ENCODE peak calls at places on chromosomes 13 and 19, in seven cellular contexts. S is IMR-90, D is GM10248, M is psoas muscle, X is glutamatergic neuron, U is cardiac fibroblast, T is fibroblast of lung. J is an unnamed sample.

GRCh38 chr13:111955412-111955769 is 111.6 kb upstream of the SOX1 start:
- DNase-seq in X (no peak), S (no peak), M (no peak), D (no peak), U (no peak), T (no peak), J (no peak)

GRCh38 chr19:10625762-10626138 is 397 bp downstream of the SLC44A2 start:
- DNase-seq in T (no peak), M (no peak), U (no peak), D (no peak), S (no peak), X (no peak), J (peak)

GRCh38 chr19:12784394-12784870 is 6.9 kb upstream of the JUNB start:
- DNase-seq in M (no peak), T (no peak), D (no peak), X (no peak), S (peak), U (no peak), J (no peak)

GRCh38 chr13:54004026-54004699 is 975.5 kb downstream of the OLFM4 start:
- DNase-seq in S (no peak), D (no peak), X (no peak), M (no peak), U (no peak), T (no peak), J (no peak)

GRCh38 chr13:23509781-23510543 is 60.2 kb upstream of the TNFRSF19 start:
- DNase-seq in U (peak), X (no peak), T (peak), S (peak), D (no peak), M (no peak), J (no peak)

GRCh38 chr19:35106291-35106583 is 9.4 kb upstream of the FXYD3 start:
- DNase-seq in T (no peak), X (no peak), M (no peak), D (no peak), S (no peak), U (no peak), J (no peak)

GRCh38 chr19:42199440-42200115 is 17.9 kb downstream of the DEDD2 start:
- DNase-seq in X (no peak), T (no peak), M (peak), D (peak), U (no peak), S (no peak), J (peak)

GRCh38 chr13:23558675-23559536 is 11.3 kb upstream of the TNFRSF19 start:
- DNase-seq in X (no peak), D (no peak), S (peak), M (peak), U (peak), T (peak), J (peak)

GRCh38 chr13:79973533-79973963 is 367.4 kb downstream of the SPRY2 start:
- DNase-seq in D (peak), X (no peak), U (no peak), S (no peak), M (no peak), T (no peak), J (peak)
- TF ChIP-seq CTCF in D (peak), X (peak), U (peak), S (peak), M (peak), T (peak), J (peak)

DNA sequence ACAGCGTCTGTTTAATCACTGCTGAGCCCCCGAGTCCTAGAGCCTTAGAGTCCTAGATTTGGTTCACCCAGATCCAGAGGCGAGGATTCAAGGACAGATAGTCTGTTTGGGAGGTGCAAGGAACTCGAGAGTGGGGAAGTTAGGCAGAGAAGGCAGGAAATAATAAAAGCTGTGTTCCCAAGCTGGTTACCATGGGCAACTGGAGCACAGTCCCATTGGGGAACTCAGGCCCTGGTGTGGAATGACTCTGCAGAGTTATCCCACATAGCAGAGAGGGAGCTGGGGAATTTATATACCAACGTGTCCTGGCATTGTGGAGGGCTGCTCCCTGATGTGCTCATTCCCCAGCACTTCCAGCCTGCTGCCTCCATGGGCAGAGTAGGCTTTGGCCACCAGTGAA is 9.7 kb downstream of the IGSF23 start:
- DNase-seq in X (no peak), U (peak), D (no peak), S (peak), M (no peak), T (peak), J (no peak)
- TF ChIP-seq CTCF in X (no peak), U (no peak), D (no peak), S (no peak), M (no peak), T (no peak), J (no peak)

DNA sequence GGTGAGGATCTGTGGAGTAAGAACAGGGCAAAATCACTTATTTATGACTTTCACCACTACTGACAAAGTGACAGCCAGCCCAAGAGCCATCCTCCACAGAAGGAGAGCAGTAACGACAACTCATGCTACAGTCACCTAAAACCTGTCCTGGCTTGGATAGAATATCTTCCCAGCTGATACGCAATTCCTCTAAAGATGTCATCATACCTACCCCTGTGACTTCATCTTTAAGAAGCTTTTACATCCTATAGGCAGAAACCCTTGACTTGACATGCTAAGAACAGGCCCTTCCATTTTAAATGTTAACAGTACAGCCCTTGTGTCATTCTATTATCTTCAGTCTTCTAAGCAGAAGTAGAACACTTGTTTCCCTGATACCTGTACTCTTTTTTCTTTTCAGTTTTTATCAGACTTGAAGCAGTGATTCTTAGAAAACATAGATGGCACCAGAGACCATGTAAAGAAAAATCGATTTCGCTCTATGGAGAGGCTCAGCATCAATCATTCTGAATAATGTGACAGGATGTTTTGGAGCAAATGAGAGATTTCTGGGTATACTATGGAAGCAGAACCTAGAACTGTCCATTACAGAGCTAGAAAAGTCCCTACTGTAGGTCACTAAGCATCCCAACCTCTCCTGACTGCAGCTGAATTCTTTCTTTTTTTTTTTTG is 20.1 kb downstream of the STOML3 start:
- DNase-seq in D (no peak), U (no peak), T (no peak), S (no peak), M (no peak), X (no peak), J (no peak)
- TF ChIP-seq CTCF in D (no peak), U (no peak), T (no peak), S (no peak), M (no peak), X (no peak), J (no peak)

DNA sequence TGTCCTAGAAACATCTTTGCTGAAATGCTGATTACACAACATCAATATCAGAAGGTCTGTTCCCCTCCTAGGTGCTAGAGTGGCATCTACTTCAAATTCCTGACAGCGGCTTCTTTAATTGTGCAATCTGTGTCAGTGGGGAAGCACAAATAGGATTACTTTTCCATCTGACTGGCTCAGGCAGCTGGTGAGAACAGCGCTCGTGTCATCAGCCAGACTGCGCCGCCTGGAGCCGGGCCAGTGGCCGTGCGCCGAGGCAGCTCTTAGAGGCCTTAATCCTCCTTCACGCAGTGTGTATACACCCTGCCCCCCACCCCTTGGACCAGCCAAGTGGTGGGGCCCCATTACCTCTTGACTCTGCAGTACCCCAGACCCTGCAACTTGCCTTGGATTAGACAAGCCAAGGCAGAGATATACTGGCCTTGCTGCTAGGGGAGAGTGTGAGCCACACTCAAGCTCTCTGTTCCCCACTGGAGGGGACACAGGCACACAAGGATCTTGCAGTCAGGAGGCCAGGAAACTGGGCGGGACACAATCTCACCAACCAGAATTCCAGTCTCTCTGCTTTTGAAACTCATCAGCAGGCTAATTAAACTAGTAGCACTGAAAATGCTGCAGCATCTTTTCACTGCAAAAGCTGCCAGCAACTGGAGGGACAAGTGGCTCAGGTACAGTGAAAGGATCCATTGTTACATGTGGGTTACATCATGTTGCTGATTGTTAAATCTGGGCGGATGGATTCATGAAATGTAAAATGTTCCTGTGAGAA is 48.9 kb upstream of the EPHX3 start:
- DNase-seq in S (peak), M (peak), X (peak), T (peak), D (no peak), U (peak), J (no peak)
- TF ChIP-seq CTCF in S (peak), M (no peak), X (no peak), T (no peak), D (no peak), U (peak), J (no peak)

GRCh38 chr19:30328096-30328495 is 44.1 kb upstream of the ZNF536 start:
- DNase-seq in M (no peak), T (no peak), X (no peak), S (no peak), D (no peak), U (no peak), J (no peak)

GRCh38 chr19:30332445-30333234 is 39.5 kb upstream of the ZNF536 start:
- DNase-seq in T (no peak), M (no peak), U (no peak), X (no peak), D (no peak), S (no peak), J (no peak)

GRCh38 chr19:30327331-30327730 is 44.9 kb upstream of the ZNF536 start:
- DNase-seq in X (no peak), U (no peak), D (no peak), M (no peak), S (no peak), T (no peak), J (no peak)

GRCh38 chr19:30333291-30334065 is 38.7 kb upstream of the ZNF536 start:
- DNase-seq in X (no peak), D (no peak), M (no peak), S (no peak), U (no peak), T (no peak), J (no peak)

DNA sequence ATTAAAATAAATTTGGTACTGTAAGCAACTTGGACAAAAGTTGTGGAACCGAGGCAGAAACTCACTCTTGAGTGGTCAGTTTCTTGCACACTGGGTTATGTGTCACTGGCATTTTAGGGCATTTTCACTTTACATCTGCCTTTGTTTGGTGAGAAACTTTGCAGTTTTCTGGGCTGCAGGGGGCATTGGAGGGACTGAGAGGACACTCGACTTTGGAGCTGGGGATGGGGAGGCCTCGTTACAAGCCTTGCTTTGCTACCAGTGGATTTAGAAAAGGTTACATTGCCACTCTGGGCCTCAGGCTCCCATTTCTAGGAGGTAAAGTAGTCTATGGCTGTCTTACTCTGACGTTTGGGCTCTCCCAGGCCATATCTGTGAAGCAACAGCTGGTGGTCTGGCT is 41.9 kb upstream of the ZNF536 start:
- DNase-seq in T (no peak), X (no peak), D (no peak), S (no peak), M (no peak), U (no peak), J (no peak)
- TF ChIP-seq CTCF in T (no peak), X (no peak), D (no peak), S (no peak), M (no peak), U (no peak), J (no peak)

GRCh38 chr19:27794444-27795042 is 1418.4 kb downstream of the UQCRFS1 start:
- DNase-seq in M (no peak), S (peak), D (peak), T (peak), X (peak), U (peak), J (peak)
- TF ChIP-seq CTCF in M (no peak), S (no peak), D (no peak), T (no peak), X (no peak), U (no peak), J (no peak)

J was measured in GM20000.